ENCODE peak calls at places on chromosome 17, in eight cellular contexts. Z, F, X, J, C, E, Q and T are unnamed samples.
A peak's percentile ranks its signal among the peaks of the same experiment; 100 is the strongest.

GRCh38 chr17:81036128-81036891 is 1.4 kb downstream of the BAIAP2 start:
- DNase-seq in Z (no peak), F (no peak), X (no peak), J (no peak), C (no peak), E (peak; percentile 16), Q (peak; percentile 26), T (no peak)

GRCh38 chr17:8940866-8941471 is 24.5 kb downstream of the PIK3R5 start:
- DNase-seq in Z (peak; percentile 30), F (no peak), X (no peak), J (no peak), C (no peak), E (no peak), Q (no peak), T (no peak)

GRCh38 chr17:55576237-55576998 is 65.2 kb upstream of the SMIM36 start:
- DNase-seq in Z (no peak), F (no peak), X (no peak), J (no peak), C (no peak), E (peak; percentile 46), Q (peak; percentile 66), T (no peak)

GRCh38 chr17:20300399-20301037 is 166.8 kb downstream of the LGALS9B start:
- DNase-seq in Z (no peak), F (no peak), X (peak; percentile 44), J (peak; percentile 41), C (no peak), E (no peak), Q (no peak), T (no peak)

GRCh38 chr17:56604691-56605090 is 11.2 kb downstream of the NOG start:
- DNase-seq in Z (no peak), F (no peak), X (no peak), J (no peak), C (no peak), E (no peak), Q (no peak), T (no peak)

GRCh38 chr17:66636111-66636510 is 198.8 kb upstream of the CACNG5 start:
- DNase-seq in Z (no peak), F (no peak), X (no peak), J (no peak), C (no peak), E (no peak), Q (peak; percentile 61), T (no peak)

GRCh38 chr17:14513835-14514234 is 213.0 kb downstream of the HS3ST3B1 start:
- DNase-seq in Z (peak; percentile 58), F (no peak), X (peak; percentile 63), J (no peak), C (no peak), E (no peak), Q (no peak), T (no peak)

GRCh38 chr17:68210570-68210969 is 37.3 kb upstream of the AMZ2 start:
- DNase-seq in Z (no peak), F (no peak), X (no peak), J (no peak), C (no peak), E (no peak), Q (no peak), T (no peak)

GRCh38 chr17:29291163-29291752 is 2.7 kb downstream of the NUFIP2 start:
- DNase-seq in Z (no peak), F (no peak), X (no peak), J (no peak), C (no peak), E (no peak), Q (peak; percentile 83), T (peak; percentile 67)

GRCh38 chr17:34369196-34369500 is 6.1 kb upstream of the CCL1 start:
- DNase-seq in Z (peak; percentile 12), F (no peak), X (no peak), J (no peak), C (no peak), E (no peak), Q (no peak), T (no peak)

GRCh38 chr17:27756467-27757371 is 43.6 kb downstream of the NOS2 start:
- DNase-seq in Z (peak; percentile 72), F (peak; percentile 80), X (peak; percentile 91), J (peak; percentile 42), C (peak; percentile 73), E (peak; percentile 38), Q (peak; percentile 60), T (no peak)

GRCh38 chr17:66304304-66305174 is 2.1 kb downstream of the PRKCA start:
- DNase-seq in Z (peak; percentile 90), F (no peak), X (peak; percentile 90), J (no peak), C (peak; percentile 18), E (no peak), Q (peak; percentile 36), T (no peak)

DNA sequence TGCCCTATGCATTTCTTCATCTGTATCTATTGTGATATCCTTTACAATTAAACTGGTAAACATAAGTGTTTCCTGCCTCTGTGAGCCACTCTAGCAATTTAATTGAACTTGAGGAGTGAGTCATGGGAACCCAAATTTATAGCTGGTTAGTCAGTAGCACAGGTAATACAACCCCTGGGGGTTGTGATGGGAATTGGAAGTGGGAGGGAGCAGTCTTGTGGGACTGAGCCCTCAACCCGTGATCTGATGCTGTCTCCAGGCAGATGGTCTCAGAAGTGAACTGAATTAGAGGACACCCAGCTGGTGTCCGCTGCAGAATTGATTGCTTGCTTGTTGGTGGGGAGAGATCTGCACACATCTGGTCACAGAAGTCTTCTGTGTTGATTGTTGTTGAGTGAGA is 7.7 kb upstream of the ST6GALNAC2 start:
- DNase-seq in Z (no peak), F (peak; percentile 63), X (no peak), J (no peak), C (no peak), E (no peak), Q (peak; percentile 83), T (no peak)
- TF ChIP-seq CTCF in Z (peak; percentile 31), F (peak; percentile 34), X (peak; percentile 55), J (no peak), C (no peak), E (no peak), Q (peak; percentile 13), T (no peak)

GRCh38 chr17:75456417-75457046 is at the start of gene TMEM94:
- DNase-seq in Z (peak; percentile 99), F (peak; percentile 92), X (peak; percentile 99), J (peak; percentile 97), C (peak; percentile 95), E (peak; percentile 95), Q (peak; percentile 98), T (peak; percentile 96)
- TF ChIP-seq CTCF in Z (no peak), F (no peak), X (no peak), J (no peak), C (no peak), E (no peak), Q (no peak), T (no peak)

DNA sequence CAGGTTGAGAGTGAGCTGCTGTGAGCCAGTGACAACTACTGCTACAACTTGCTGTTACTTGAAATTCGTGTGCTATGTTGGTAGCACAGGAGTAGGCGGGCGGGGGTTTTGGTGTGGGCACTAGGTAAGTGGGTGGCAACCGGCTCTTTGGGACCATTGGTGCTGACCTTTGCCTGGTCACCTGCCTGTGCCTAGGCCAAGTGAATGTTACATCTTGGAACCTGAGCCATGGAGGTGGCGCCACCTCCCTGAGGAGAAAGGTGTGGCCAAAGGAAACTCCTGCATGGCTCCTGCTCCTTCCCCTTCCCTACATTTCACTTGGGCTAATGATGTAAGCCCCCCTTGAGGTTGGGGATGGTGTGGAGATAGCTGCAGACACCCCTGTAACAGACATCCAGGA is 25.4 kb upstream of the ARHGAP23 start:
- DNase-seq in Z (peak; percentile 68), F (no peak), X (peak; percentile 70), J (no peak), C (no peak), E (no peak), Q (no peak), T (no peak)
- TF ChIP-seq CTCF in Z (peak; percentile 54), F (no peak), X (peak; percentile 63), J (no peak), C (no peak), E (no peak), Q (no peak), T (no peak)

GRCh38 chr17:59611503-59611902 is 8.2 kb upstream of the CLTC start:
- DNase-seq in Z (no peak), F (no peak), X (no peak), J (no peak), C (no peak), E (no peak), Q (no peak), T (no peak)

GRCh38 chr17:59607061-59607460 is 12.6 kb upstream of the CLTC start:
- DNase-seq in Z (no peak), F (no peak), X (no peak), J (no peak), C (no peak), E (no peak), Q (no peak), T (no peak)

GRCh38 chr17:59607817-59608403 is 11.8 kb upstream of the CLTC start:
- DNase-seq in Z (peak; percentile 59), F (peak; percentile 55), X (peak; percentile 88), J (no peak), C (peak; percentile 17), E (no peak), Q (peak; percentile 16), T (no peak)
- TF ChIP-seq CTCF in Z (peak; percentile 76), F (peak; percentile 54), X (peak; percentile 71), J (no peak), C (peak; percentile 8), E (no peak), Q (peak; percentile 19), T (no peak)